ENCODE peak calls at places on chromosomes 6 and 20, in eight cellular contexts. R is cardiac fibroblast, K is caudate nucleus, H is NCI-H2081, P is pancreas, Z is breast epithelium, Y is tibial artery, O is NCI-H510A. C is an unnamed sample.
A peak's percentile ranks its signal among the peaks of the same experiment; 100 is the strongest.

GRCh38 chr6:35140991-35141720 is at the start of gene TCP11:
- DNase-seq in O (no peak), R (no peak), P (peak; percentile 60), Y (peak; percentile 70), H (no peak), K (no peak), Z (no peak), C (no peak)

GRCh38 chr6:56483929-56484328 is 158.8 kb downstream of the DST start:
- DNase-seq in Z (no peak), K (no peak), H (no peak), R (peak; percentile 4), Y (no peak), P (no peak), O (no peak), C (no peak)

GRCh38 chr20:32820698-32821378 is 1.1 kb downstream of the MAPRE1 start:
- DNase-seq in P (no peak), R (peak; percentile 13), K (no peak), O (no peak), Z (no peak), Y (no peak), H (no peak), C (no peak)

GRCh38 chr20:23583526-23583925 is 15.2 kb upstream of the CST9L start:
- DNase-seq in Z (no peak), P (no peak), R (no peak), O (no peak), K (no peak), H (no peak), Y (no peak), C (no peak)

GRCh38 chr6:146191166-146191565 is 162.3 kb downstream of the GRM1 start:
- DNase-seq in K (no peak), O (no peak), H (no peak), P (no peak), Y (no peak), R (no peak), Z (no peak), C (no peak)

GRCh38 chr6:28808383-28808782 is 115.4 kb downstream of the TRIM27 start:
- DNase-seq in Z (no peak), Y (no peak), O (no peak), K (no peak), H (no peak), R (no peak), P (no peak), C (no peak)

GRCh38 chr6:134176283-134176975 is 124.0 kb upstream of the SLC2A12 start:
- DNase-seq in P (peak; percentile 83), H (no peak), Y (peak; percentile 83), O (no peak), K (peak; percentile 45), Z (peak; percentile 34), R (peak; percentile 85), C (no peak)

GRCh38 chr20:57265649-57266250 is 691 bp downstream of the BMP7 start:
- DNase-seq in P (peak; percentile 60), Z (no peak), Y (no peak), H (no peak), O (no peak), K (no peak), R (no peak), C (no peak)

GRCh38 chr6:105276374-105276773 is 96.6 kb upstream of the POPDC3 start:
- DNase-seq in H (no peak), K (no peak), Y (no peak), O (no peak), R (no peak), P (no peak), Z (no peak), C (no peak)

GRCh38 chr20:51735728-51736600 is 32.2 kb downstream of the ATP9A start:
- DNase-seq in Y (no peak), R (no peak), K (no peak), O (no peak), Z (no peak), P (no peak), H (no peak), C (no peak)

GRCh38 chr6:109925060-109925459 is 53.1 kb upstream of the GPR6 start:
- DNase-seq in H (no peak), P (no peak), Y (no peak), O (no peak), R (peak; percentile 3), Z (no peak), K (no peak), C (no peak)

GRCh38 chr6:45477785-45478184 is 100.1 kb upstream of the SUPT3H start:
- DNase-seq in H (no peak), K (no peak), Y (no peak), R (no peak), Z (no peak), P (no peak), O (no peak), C (no peak)

GRCh38 chr20:4812641-4813075 is 90.9 kb downstream of the PRND start:
- DNase-seq in K (no peak), R (no peak), O (no peak), Z (no peak), H (no peak), P (no peak), Y (no peak), C (no peak)

GRCh38 chr20:4217349-4217761 is 202.0 kb upstream of the RNF24 start:
- DNase-seq in H (no peak), Y (no peak), O (no peak), Z (no peak), K (no peak), P (no peak), R (no peak), C (peak; percentile 69)

GRCh38 chr20:46277602-46278001 is 30.7 kb downstream of the CDH22 start:
- DNase-seq in R (no peak), Y (no peak), H (no peak), P (no peak), K (peak; percentile 47), O (no peak), Z (no peak), C (no peak)

GRCh38 chr20:45861157-45862075 is 4.0 kb downstream of the ZSWIM3 start:
- DNase-seq in O (peak; percentile 44), R (peak; percentile 30), P (no peak), Z (no peak), K (no peak), H (peak; percentile 45), Y (no peak), C (no peak)

GRCh38 chr20:18831830-18832229 is 18.2 kb downstream of the SCP2D1 start:
- DNase-seq in R (no peak), K (no peak), Y (no peak), H (no peak), P (no peak), O (no peak), Z (no peak), C (no peak)

GRCh38 chr6:95087394-95088097 is 489.8 kb upstream of the MANEA start:
- DNase-seq in Z (no peak), Y (no peak), H (peak; percentile 99), K (peak; percentile 33), R (peak; percentile 64), P (no peak), O (peak; percentile 20), C (no peak)

GRCh38 chr6:127907960-127908640 is 7.2 kb upstream of the THEMIS start:
- DNase-seq in O (no peak), H (no peak), K (no peak), R (no peak), Z (no peak), P (no peak), Y (no peak), C (no peak)

GRCh38 chr6:80607814-80608391 is 501.4 kb downstream of the BCKDHB start:
- DNase-seq in K (no peak), R (peak; percentile 91), Y (no peak), Z (no peak), H (no peak), O (no peak), P (no peak), C (peak; percentile 26)

GRCh38 chr6:131062245-131063027 is 609 bp downstream of the EPB41L2 start:
- DNase-seq in R (no peak), H (no peak), K (no peak), Z (no peak), Y (peak; percentile 69), P (peak; percentile 73), O (no peak), C (no peak)

GRCh38 chr6:42453649-42454427 is 2.1 kb upstream of the TRERF1 start:
- DNase-seq in Y (peak; percentile 69), P (peak; percentile 69), K (no peak), H (peak; percentile 44), Z (no peak), O (no peak), R (no peak), C (no peak)

GRCh38 chr6:47047479-47048411 is 5.6 kb upstream of the ADGRF1 start:
- DNase-seq in R (peak; percentile 81), Y (no peak), O (peak; percentile 52), H (peak; percentile 70), Z (peak; percentile 69), K (peak; percentile 35), P (no peak), C (peak; percentile 83)

GRCh38 chr6:166474721-166475565 is 92.2 kb upstream of the MPC1 start:
- DNase-seq in Z (no peak), K (no peak), Y (peak; percentile 54), H (no peak), O (no peak), R (no peak), P (no peak), C (no peak)

GRCh38 chr6:144338951-144339681 is 54.0 kb downstream of the UTRN start:
- DNase-seq in P (no peak), Y (no peak), H (no peak), O (no peak), K (no peak), R (no peak), Z (no peak), C (no peak)

GRCh38 chr20:62741701-62742491 is 33.3 kb downstream of the NTSR1 start:
- DNase-seq in Y (peak; percentile 38), O (no peak), H (no peak), K (no peak), P (peak; percentile 44), Z (no peak), R (no peak), C (no peak)

GRCh38 chr6:162706236-162706635 is 21.3 kb downstream of the PRKN start:
- DNase-seq in P (no peak), K (peak; percentile 5), H (peak; percentile 12), Y (peak; percentile 69), R (peak; percentile 59), O (no peak), Z (peak; percentile 19), C (no peak)

GRCh38 chr6:35238843-35239289 is 20.7 kb upstream of the ZNF76 start:
- DNase-seq in H (no peak), O (peak; percentile 58), K (no peak), P (no peak), Y (peak; percentile 91), R (peak; percentile 94), Z (no peak), C (no peak)

GRCh38 chr6:80094017-80094416 is 12.5 kb upstream of the BCKDHB start:
- DNase-seq in H (peak; percentile 9), K (no peak), Z (no peak), O (no peak), P (no peak), Y (no peak), R (peak; percentile 37), C (peak; percentile 9)

GRCh38 chr6:148559848-148560433 is 186.9 kb upstream of the UST start:
- DNase-seq in P (peak; percentile 95), R (peak; percentile 77), Z (peak; percentile 44), K (peak; percentile 86), H (peak; percentile 52), O (peak; percentile 45), Y (peak; percentile 84), C (peak; percentile 52)

GRCh38 chr20:51800769-51801219 is 1.5 kb downstream of the SALL4 start:
- DNase-seq in H (no peak), K (no peak), P (peak; percentile 63), Z (no peak), R (no peak), Y (no peak), O (peak; percentile 7), C (peak; percentile 42)

GRCh38 chr6:97524846-97525245 is 241.8 kb upstream of the MMS22L start:
- DNase-seq in P (no peak), Z (no peak), K (no peak), H (peak; percentile 82), O (peak; percentile 0), R (no peak), Y (no peak), C (no peak)

GRCh38 chr6:15346315-15346714 is 100.4 kb downstream of the JARID2 start:
- DNase-seq in H (no peak), K (no peak), P (no peak), R (no peak), Y (no peak), Z (no peak), O (no peak), C (no peak)

C was measured in A549.